ENCODE peak calls at places on chromosome 18, in five cellular contexts. L is K562, F is SK-N-SH, Y is HCT116, R is H1. S is an unnamed sample.

GRCh38 chr18:36376361-36376760 is 78.8 kb downstream of the FHOD3 start:
- DNase-seq in R (no peak), Y (no peak), F (no peak), L (no peak), S (no peak)

GRCh38 chr18:38579764-38580163 is 1014.2 kb upstream of the CELF4 start:
- DNase-seq in F (no peak), Y (no peak), L (no peak), R (no peak), S (no peak)

GRCh38 chr18:36411745-36412168 is 114.2 kb downstream of the FHOD3 start:
- DNase-seq in F (peak), L (peak), Y (peak), R (peak), S (no peak)

GRCh38 chr18:60448487-60449267 is 76.1 kb upstream of the MC4R start:
- DNase-seq in R (peak), L (no peak), Y (no peak), F (no peak), S (no peak)

GRCh38 chr18:79523738-79524180 is 128.0 kb downstream of the NFATC1 start:
- DNase-seq in L (no peak), R (no peak), Y (no peak), F (no peak), S (no peak)

GRCh38 chr18:70491734-70492348 is 203.0 kb downstream of the SOCS6 start:
- DNase-seq in Y (peak), F (peak), L (peak), R (peak), S (peak)

GRCh38 chr18:50880108-50880465 is 1.2 kb downstream of the ME2 start:
- DNase-seq in Y (no peak), R (no peak), F (peak), L (no peak), S (no peak)

GRCh38 chr18:79380816-79381806 is 14.6 kb upstream of the NFATC1 start:
- DNase-seq in Y (no peak), F (peak), L (peak), R (peak), S (peak)

GRCh38 chr18:77066689-77067088 is 65.9 kb downstream of the MBP start:
- DNase-seq in F (no peak), L (no peak), Y (no peak), R (no peak), S (no peak)

GRCh38 chr18:24270937-24271380 is 126.7 kb downstream of the OSBPL1A start:
- DNase-seq in L (no peak), Y (no peak), R (no peak), F (no peak), S (no peak)

GRCh38 chr18:11163668-11164067 is 14.3 kb upstream of the PIEZO2 start:
- DNase-seq in F (peak), L (no peak), R (peak), Y (no peak), S (no peak)

GRCh38 chr18:21598726-21599584 is 1.5 kb downstream of the ESCO1 start:
- DNase-seq in Y (peak), R (no peak), L (no peak), F (no peak), S (peak)

GRCh38 chr18:12776821-12777471 is 74.1 kb downstream of the PSMG2 start:
- DNase-seq in R (peak), Y (no peak), F (no peak), L (no peak), S (no peak)

GRCh38 chr18:10235553-10235952 is 218.9 kb upstream of the APCDD1 start:
- DNase-seq in R (no peak), L (no peak), F (no peak), Y (no peak), S (no peak)

GRCh38 chr18:25795178-25795577 is 295.2 kb downstream of the SS18 start:
- DNase-seq in L (no peak), Y (no peak), R (no peak), F (no peak), S (no peak)

GRCh38 chr18:59919026-59919425 is 19.2 kb downstream of the PMAIP1 start:
- DNase-seq in Y (no peak), F (no peak), L (no peak), R (peak), S (no peak)

GRCh38 chr18:12307871-12308385 is at the start of gene TUBB6:
- DNase-seq in F (peak), Y (no peak), R (peak), L (peak), S (peak)

GRCh38 chr18:70523035-70523797 is 234.4 kb downstream of the SOCS6 start:
- DNase-seq in R (no peak), Y (no peak), F (no peak), L (no peak), S (no peak)

GRCh38 chr18:8142131-8142711 is 467.0 kb upstream of the RAB12 start:
- DNase-seq in F (no peak), R (no peak), Y (no peak), L (peak), S (no peak)

GRCh38 chr18:79466591-79466990 is 70.9 kb downstream of the NFATC1 start:
- DNase-seq in L (no peak), Y (no peak), F (no peak), R (no peak), S (no peak)

GRCh38 chr18:76169733-76170132 is 325.3 kb downstream of the ZNF516 start:
- DNase-seq in F (no peak), R (no peak), L (peak), Y (no peak), S (peak)

GRCh38 chr18:62523255-62523588 is 397 bp downstream of the ZCCHC2 start:
- DNase-seq in Y (no peak), L (no peak), F (no peak), R (no peak), S (no peak)

GRCh38 chr18:77065221-77065981 is 67.2 kb downstream of the MBP start:
- DNase-seq in R (no peak), Y (peak), L (no peak), F (no peak), S (no peak)

GRCh38 chr18:50866765-50867164 is 12.2 kb upstream of the ME2 start:
- DNase-seq in F (no peak), R (no peak), L (no peak), Y (no peak), S (no peak)

GRCh38 chr18:9824474-9824832 is 61.3 kb upstream of the TXNDC2 start:
- DNase-seq in L (no peak), Y (no peak), R (no peak), F (no peak), S (no peak)

GRCh38 chr18:400466-400865 is 100.0 kb downstream of the COLEC12 start:
- DNase-seq in Y (no peak), L (no peak), R (no peak), F (no peak), S (no peak)

GRCh38 chr18:41703744-41704530 is 251.1 kb upstream of the PIK3C3 start:
- DNase-seq in F (peak), L (no peak), R (no peak), Y (no peak), S (no peak)

GRCh38 chr18:9638886-9639285 is 24.5 kb upstream of the PPP4R1 start:
- DNase-seq in L (no peak), Y (no peak), R (no peak), F (no peak), S (no peak)

GRCh38 chr18:8969639-8970378 is 132.7 kb upstream of the NDUFV2 start:
- DNase-seq in R (no peak), Y (no peak), L (no peak), F (no peak), S (no peak)

DNA sequence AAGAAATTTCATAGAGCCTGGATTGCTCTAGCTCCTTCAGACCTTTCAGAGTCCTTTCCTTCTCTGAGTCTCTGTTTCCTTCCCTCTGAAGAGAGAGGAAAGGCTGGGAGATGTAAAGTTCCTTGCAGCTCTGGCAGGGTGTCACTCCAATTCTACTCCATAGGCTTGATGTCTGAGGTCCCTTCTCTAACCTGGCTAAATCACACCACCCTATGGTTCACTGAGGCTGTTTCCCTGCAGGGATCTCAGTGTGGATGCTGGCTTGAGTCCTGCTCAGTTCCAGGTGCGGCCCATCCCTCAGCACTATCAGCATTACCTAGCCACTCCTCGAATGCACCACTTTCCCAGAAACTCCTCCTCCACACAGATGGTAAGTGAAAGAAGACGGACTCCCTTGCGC is 209.7 kb downstream of the LOXHD1 start:
- DNase-seq in R (no peak), F (no peak), Y (no peak), L (no peak), S (no peak)
- TF ChIP-seq JUND in R (no peak), F (no peak), Y (no peak), L (no peak), S (no peak)

GRCh38 chr18:6543330-6543908 is 128.7 kb upstream of the L3MBTL4 start:
- DNase-seq in R (no peak), F (peak), Y (no peak), L (peak), S (no peak)
- TF ChIP-seq JUND in R (no peak), F (no peak), Y (no peak), L (no peak), S (no peak)

GRCh38 chr18:74497778-74498177 is 1.6 kb downstream of the CNDP2 start:
- DNase-seq in F (no peak), Y (no peak), R (no peak), L (no peak), S (no peak)

GRCh38 chr18:74499633-74500032 is 3.5 kb downstream of the CNDP2 start:
- DNase-seq in F (no peak), L (peak), Y (no peak), R (no peak), S (peak)

GRCh38 chr18:74497308-74497640 is 1.1 kb downstream of the CNDP2 start:
- DNase-seq in R (no peak), Y (no peak), L (no peak), F (no peak), S (peak)

GRCh38 chr18:74498712-74499629 is 2.8 kb downstream of the CNDP2 start:
- DNase-seq in R (no peak), Y (no peak), F (no peak), L (no peak), S (peak)

DNA sequence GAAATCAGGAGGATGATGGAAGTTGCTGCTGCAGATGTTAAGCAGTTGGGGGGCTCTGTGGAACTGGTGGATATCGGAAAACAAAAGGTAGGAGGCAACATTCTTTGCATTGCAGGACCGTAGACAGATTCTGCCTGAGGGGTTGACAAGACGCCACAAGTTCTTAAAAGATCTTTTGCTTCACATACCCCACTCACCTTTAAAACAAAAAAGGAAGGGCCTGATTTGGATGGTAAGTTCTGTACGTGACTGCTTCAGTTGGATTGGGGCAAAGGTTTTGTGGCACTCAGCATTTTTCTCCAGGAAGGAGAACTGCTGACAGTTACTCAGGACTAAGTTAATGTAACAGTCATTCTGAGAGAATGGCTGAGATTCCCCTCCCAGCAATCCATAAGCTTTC is 5.2 kb downstream of the CNDP2 start:
- DNase-seq in F (no peak), Y (no peak), L (no peak), R (no peak), S (no peak)
- TF ChIP-seq JUND in F (no peak), Y (no peak), L (no peak), R (no peak), S (no peak)

DNA sequence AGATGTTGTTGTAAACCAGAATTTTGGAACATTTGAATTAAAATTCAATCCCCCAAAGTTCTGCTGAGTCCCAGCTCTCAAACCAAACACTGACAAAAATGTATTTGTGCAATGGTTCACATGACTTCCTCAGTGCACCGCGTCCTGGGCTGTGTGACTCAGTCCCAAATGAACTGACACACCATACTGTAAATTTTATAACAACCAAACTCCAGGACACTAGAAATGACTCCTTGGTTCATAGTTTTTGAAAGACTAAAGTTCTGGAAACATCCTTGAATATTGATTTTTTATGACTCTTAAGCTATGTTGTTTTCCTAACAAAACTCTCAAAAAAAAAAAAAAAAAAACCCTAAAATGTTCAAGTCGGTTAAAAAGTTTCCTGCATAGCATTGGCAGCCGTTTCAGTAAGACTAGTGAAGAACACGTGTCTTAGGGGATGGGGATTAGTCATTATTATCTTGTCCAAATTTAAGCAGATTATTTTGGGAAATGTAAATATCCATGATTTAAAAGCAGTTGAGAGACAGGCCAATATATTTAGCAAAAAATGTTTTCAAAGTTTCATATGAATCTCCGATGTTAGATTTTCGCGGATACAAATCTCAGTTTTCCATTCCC is 282.1 kb upstream of the TCF4 start:
- DNase-seq in R (no peak), Y (no peak), F (no peak), L (no peak), S (no peak)
- TF ChIP-seq JUND in R (no peak), Y (no peak), F (no peak), L (no peak), S (no peak)

DNA sequence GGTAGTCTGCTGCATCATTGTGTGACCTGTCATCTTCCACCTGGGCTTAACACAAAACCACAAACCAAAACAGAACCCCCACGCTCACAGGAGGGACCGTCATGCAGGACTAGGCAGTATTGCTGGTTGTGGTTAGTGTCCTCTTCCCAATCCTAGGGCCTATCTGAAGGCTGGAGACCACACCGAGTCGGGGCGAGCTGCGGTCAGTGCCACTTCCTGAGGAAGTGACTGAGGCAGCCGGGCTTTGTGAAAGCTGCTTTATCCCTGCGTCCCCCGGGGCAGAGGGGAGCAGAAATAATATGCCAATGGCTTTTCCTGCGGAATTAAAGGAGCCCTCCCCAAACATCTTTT is 22.9 kb downstream of the ZNF532 start:
- DNase-seq in Y (no peak), L (no peak), R (no peak), F (no peak), S (peak)
- TF ChIP-seq JUND in Y (no peak), L (no peak), R (no peak), F (no peak), S (no peak)

GRCh38 chr18:64337018-64337417 is 188.1 kb upstream of the LINC00305 start:
- DNase-seq in F (no peak), Y (no peak), R (no peak), L (no peak), S (no peak)
- TF ChIP-seq JUND in F (no peak), Y (no peak), R (no peak), L (no peak), S (no peak)

GRCh38 chr18:28178720-28179119 is 1.8 kb upstream of the CDH2 start:
- DNase-seq in R (no peak), Y (no peak), F (no peak), L (no peak), S (no peak)

GRCh38 chr18:28175930-28176673 is 828 bp downstream of the CDH2 start:
- DNase-seq in F (peak), L (no peak), Y (no peak), R (peak), S (no peak)

GRCh38 chr18:28177828-28178635 is 1.1 kb upstream of the CDH2 start:
- DNase-seq in Y (no peak), F (peak), R (peak), L (no peak), S (peak)

GRCh38 chr18:28176674-28176932 is 327 bp downstream of the CDH2 start:
- DNase-seq in F (no peak), L (no peak), R (peak), Y (no peak), S (no peak)

DNA sequence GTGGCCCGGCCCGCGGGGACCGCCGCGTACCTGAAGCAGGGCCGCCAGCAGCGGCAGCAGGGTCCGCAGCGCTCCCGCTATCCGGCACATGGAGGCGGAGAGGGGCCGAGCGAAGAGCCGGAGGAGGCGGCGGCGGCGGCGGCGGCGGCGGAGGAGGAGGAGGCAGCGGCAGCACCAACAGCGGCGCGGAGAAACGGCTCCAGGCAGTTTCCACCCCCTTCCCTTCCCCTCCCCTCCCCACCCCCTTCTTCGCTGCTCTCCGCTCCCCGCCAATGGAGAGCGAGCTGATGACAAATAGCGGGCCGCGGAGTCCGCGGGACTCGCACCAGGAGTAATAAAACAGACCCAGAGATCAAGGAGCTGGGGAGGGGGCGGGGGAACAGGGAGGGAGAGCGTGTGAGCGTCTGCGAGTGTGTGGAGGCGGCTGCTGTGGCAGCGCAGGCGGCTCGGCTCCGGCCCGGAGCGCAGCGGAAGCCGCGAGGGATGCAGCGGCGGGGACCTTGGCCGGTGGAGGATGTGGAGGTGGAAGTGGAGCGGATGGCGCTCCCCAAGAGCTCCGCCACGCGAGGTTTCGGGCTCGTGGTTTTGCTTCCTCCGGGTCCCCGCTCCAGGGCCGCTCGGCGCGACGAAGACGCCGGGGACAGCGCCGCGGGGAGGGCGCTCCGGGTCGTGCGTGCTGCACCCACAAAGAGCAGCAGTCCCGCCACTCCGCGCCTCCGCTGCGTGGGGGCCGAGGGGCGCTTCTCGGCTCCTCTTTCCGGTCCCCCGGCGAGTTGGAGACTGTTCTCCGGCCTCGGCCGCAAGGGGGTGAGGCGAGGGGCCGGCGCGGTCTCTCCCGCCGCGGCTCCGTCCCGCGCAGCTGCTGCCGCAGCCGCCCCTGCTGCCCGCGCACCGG is at the start of gene CDH2:
- DNase-seq in L (no peak), F (peak), R (peak), Y (no peak), S (peak)
- TF ChIP-seq JUND in L (no peak), F (no peak), R (no peak), Y (no peak), S (no peak)